ENCODE peak calls at places on chromosomes 7 and 10, in four cellular contexts. One of them, this sample, is unnamed.

GRCh38 chr10:909831-910230 is 21.7 kb downstream of the LARP4B start:
- DNase-seq in adrenal gland: peak; percentile 31
- DNase-seq in A549: no peak
- DNase-seq in CD8-positive, alpha-beta T cell: no peak
- DNase-seq in this sample: no peak

GRCh38 chr7:98294798-98295382 is 13.4 kb downstream of the BRI3 start:
- DNase-seq in A549: peak; percentile 75
- DNase-seq in CD8-positive, alpha-beta T cell: no peak
- DNase-seq in adrenal gland: peak; percentile 71
- DNase-seq in this sample: no peak

GRCh38 chr10:79324032-79324695 is 23.1 kb upstream of the PPIF start:
- DNase-seq in A549: no peak
- DNase-seq in CD8-positive, alpha-beta T cell: no peak
- DNase-seq in adrenal gland: no peak
- DNase-seq in this sample: no peak

GRCh38 chr10:62050941-62051433 is 149.5 kb downstream of the ARID5B start:
- DNase-seq in adrenal gland: peak; percentile 68
- DNase-seq in CD8-positive, alpha-beta T cell: peak; percentile 57
- DNase-seq in A549: peak; percentile 81
- DNase-seq in this sample: peak; percentile 91

GRCh38 chr10:23439452-23439919 is 611 bp downstream of the OTUD1 start:
- DNase-seq in adrenal gland: no peak
- DNase-seq in CD8-positive, alpha-beta T cell: no peak
- DNase-seq in A549: no peak
- DNase-seq in this sample: no peak

GRCh38 chr10:42242135-42242805 is 396.1 kb downstream of the ZNF33B start:
- DNase-seq in CD8-positive, alpha-beta T cell: no peak
- DNase-seq in adrenal gland: no peak
- DNase-seq in A549: peak; percentile 6
- DNase-seq in this sample: no peak

GRCh38 chr10:66804911-66805310 is 120.9 kb upstream of the LRRTM3 start:
- DNase-seq in adrenal gland: no peak
- DNase-seq in CD8-positive, alpha-beta T cell: no peak
- DNase-seq in A549: no peak
- DNase-seq in this sample: peak; percentile 19

GRCh38 chr7:32670105-32670504 is 174.8 kb downstream of the AVL9 start:
- DNase-seq in adrenal gland: no peak
- DNase-seq in A549: peak; percentile 94
- DNase-seq in CD8-positive, alpha-beta T cell: no peak
- DNase-seq in this sample: no peak

GRCh38 chr10:58436071-58436470 is 50.9 kb downstream of the TFAM start:
- DNase-seq in A549: peak; percentile 27
- DNase-seq in adrenal gland: no peak
- DNase-seq in CD8-positive, alpha-beta T cell: no peak
- DNase-seq in this sample: peak; percentile 88

GRCh38 chr7:6375346-6376101 is 72.2 kb downstream of the DAGLB start:
- DNase-seq in CD8-positive, alpha-beta T cell: no peak
- DNase-seq in A549: no peak
- DNase-seq in adrenal gland: no peak
- DNase-seq in this sample: peak; percentile 33

GRCh38 chr7:41096921-41097320 is 606.0 kb downstream of the INHBA start:
- DNase-seq in A549: no peak
- DNase-seq in CD8-positive, alpha-beta T cell: no peak
- DNase-seq in adrenal gland: no peak
- DNase-seq in this sample: no peak

GRCh38 chr10:75978213-75978612 is 546.8 kb downstream of the LRMDA start:
- DNase-seq in A549: peak; percentile 10
- DNase-seq in adrenal gland: no peak
- DNase-seq in CD8-positive, alpha-beta T cell: no peak
- DNase-seq in this sample: peak; percentile 22

GRCh38 chr10:114024876-114025609 is 18.6 kb upstream of the ADRB1 start:
- DNase-seq in adrenal gland: no peak
- DNase-seq in A549: peak; percentile 25
- DNase-seq in CD8-positive, alpha-beta T cell: no peak
- DNase-seq in this sample: no peak

GRCh38 chr7:46029111-46029704 is 108.1 kb upstream of the IGFBP3 start:
- DNase-seq in adrenal gland: no peak
- DNase-seq in A549: no peak
- DNase-seq in CD8-positive, alpha-beta T cell: no peak
- DNase-seq in this sample: no peak

GRCh38 chr7:14394786-14395185 is 405.3 kb upstream of the ETV1 start:
- DNase-seq in A549: no peak
- DNase-seq in adrenal gland: no peak
- DNase-seq in CD8-positive, alpha-beta T cell: no peak
- DNase-seq in this sample: no peak

GRCh38 chr7:156074982-156075615 is 262.8 kb upstream of the SHH start:
- DNase-seq in CD8-positive, alpha-beta T cell: no peak
- DNase-seq in adrenal gland: no peak
- DNase-seq in A549: no peak
- DNase-seq in this sample: no peak

GRCh38 chr10:101774589-101775272 is 1.2 kb downstream of the FGF8 start:
- DNase-seq in adrenal gland: no peak
- DNase-seq in A549: no peak
- DNase-seq in CD8-positive, alpha-beta T cell: no peak
- DNase-seq in this sample: no peak

GRCh38 chr7:11298220-11298619 is 324.5 kb downstream of the PHF14 start:
- DNase-seq in CD8-positive, alpha-beta T cell: no peak
- DNase-seq in adrenal gland: no peak
- DNase-seq in A549: no peak
- DNase-seq in this sample: no peak

GRCh38 chr10:85642082-85642420 is 724.5 kb downstream of the GRID1 start:
- DNase-seq in adrenal gland: no peak
- DNase-seq in CD8-positive, alpha-beta T cell: no peak
- DNase-seq in A549: no peak
- DNase-seq in this sample: no peak

GRCh38 chr10:103695584-103696005 is 159.8 kb downstream of the SH3PXD2A start:
- DNase-seq in CD8-positive, alpha-beta T cell: no peak
- DNase-seq in adrenal gland: no peak
- DNase-seq in A549: no peak
- DNase-seq in this sample: no peak

GRCh38 chr7:84801396-84801795 is 385.5 kb downstream of the SEMA3D start:
- DNase-seq in adrenal gland: no peak
- DNase-seq in A549: no peak
- DNase-seq in CD8-positive, alpha-beta T cell: no peak
- DNase-seq in this sample: no peak

GRCh38 chr10:80946957-80947722 is 409.4 kb downstream of the SH2D4B start:
- DNase-seq in CD8-positive, alpha-beta T cell: no peak
- DNase-seq in A549: no peak
- DNase-seq in adrenal gland: peak; percentile 11
- DNase-seq in this sample: no peak

GRCh38 chr7:37495574-37496184 is 47.0 kb upstream of the ELMO1 start:
- DNase-seq in adrenal gland: no peak
- DNase-seq in A549: peak; percentile 33
- DNase-seq in CD8-positive, alpha-beta T cell: no peak
- DNase-seq in this sample: peak; percentile 9

GRCh38 chr7:38932509-38933168 is 23.6 kb upstream of the VPS41 start:
- DNase-seq in adrenal gland: peak; percentile 71
- DNase-seq in A549: peak; percentile 65
- DNase-seq in CD8-positive, alpha-beta T cell: peak; percentile 16
- DNase-seq in this sample: no peak

GRCh38 chr10:130045091-130045652 is 65.5 kb downstream of the C10orf143 start:
- DNase-seq in adrenal gland: no peak
- DNase-seq in CD8-positive, alpha-beta T cell: no peak
- DNase-seq in A549: peak; percentile 44
- DNase-seq in this sample: no peak

GRCh38 chr10:79490400-79491081 is 21.8 kb upstream of the EIF5AL1 start:
- DNase-seq in CD8-positive, alpha-beta T cell: no peak
- DNase-seq in A549: no peak
- DNase-seq in adrenal gland: no peak
- DNase-seq in this sample: no peak

GRCh38 chr7:37320840-37321468 is 127.7 kb downstream of the ELMO1 start:
- DNase-seq in CD8-positive, alpha-beta T cell: no peak
- DNase-seq in A549: peak; percentile 25
- DNase-seq in adrenal gland: no peak
- DNase-seq in this sample: no peak

GRCh38 chr7:33152087-33152486 is 22.7 kb downstream of the BBS9 start:
- DNase-seq in adrenal gland: no peak
- DNase-seq in A549: no peak
- DNase-seq in CD8-positive, alpha-beta T cell: no peak
- DNase-seq in this sample: no peak

GRCh38 chr7:40805361-40805760 is 670.6 kb downstream of the SUGCT start:
- DNase-seq in adrenal gland: no peak
- DNase-seq in CD8-positive, alpha-beta T cell: no peak
- DNase-seq in A549: no peak
- DNase-seq in this sample: no peak

GRCh38 chr7:89002942-89003618 is 207.5 kb upstream of the TEX47 start:
- DNase-seq in CD8-positive, alpha-beta T cell: no peak
- DNase-seq in adrenal gland: no peak
- DNase-seq in A549: no peak
- DNase-seq in this sample: no peak

GRCh38 chr7:106354822-106355221 is 70.0 kb upstream of the NAMPT start:
- DNase-seq in A549: no peak
- DNase-seq in adrenal gland: no peak
- DNase-seq in CD8-positive, alpha-beta T cell: no peak
- DNase-seq in this sample: no peak

GRCh38 chr7:153941061-153941460 is 111.1 kb upstream of the DPP6 start:
- DNase-seq in CD8-positive, alpha-beta T cell: no peak
- DNase-seq in adrenal gland: no peak
- DNase-seq in A549: no peak
- DNase-seq in this sample: no peak

DNA sequence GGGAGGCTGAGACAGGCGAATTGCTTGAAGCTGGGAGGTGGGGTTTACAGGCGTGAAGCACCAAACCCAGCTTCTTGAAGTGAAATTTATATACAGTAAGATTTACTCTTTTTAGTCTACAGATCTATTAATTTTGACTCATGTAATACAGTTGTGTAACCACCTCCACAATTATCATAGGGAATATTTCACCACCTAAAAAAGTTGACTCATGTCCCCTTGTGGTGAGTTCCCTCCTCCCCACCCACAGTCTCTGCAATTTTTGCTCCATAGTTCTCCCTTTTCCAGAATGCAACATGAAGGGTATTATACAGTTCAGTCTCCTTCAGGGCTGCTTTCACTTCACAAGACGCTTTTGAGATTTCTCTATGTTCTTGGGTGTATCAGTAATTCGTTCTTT is 156.8 kb downstream of the FAM107B start:
- DNase-seq in A549: no peak
- DNase-seq in adrenal gland: no peak
- DNase-seq in CD8-positive, alpha-beta T cell: no peak
- DNase-seq in this sample: peak; percentile 55
- TF ChIP-seq CTCF in A549: no peak
- TF ChIP-seq CTCF in adrenal gland: peak; percentile 36
- TF ChIP-seq CTCF in CD8-positive, alpha-beta T cell: no peak
- TF ChIP-seq CTCF in this sample: peak; percentile 52

GRCh38 chr7:140704205-140704604 is 7.7 kb downstream of the NDUFB2 start:
- DNase-seq in CD8-positive, alpha-beta T cell: no peak
- DNase-seq in A549: no peak
- DNase-seq in adrenal gland: no peak
- DNase-seq in this sample: no peak

GRCh38 chr7:140702774-140703173 is 6.3 kb downstream of the NDUFB2 start:
- DNase-seq in A549: no peak
- DNase-seq in CD8-positive, alpha-beta T cell: no peak
- DNase-seq in adrenal gland: no peak
- DNase-seq in this sample: no peak

DNA sequence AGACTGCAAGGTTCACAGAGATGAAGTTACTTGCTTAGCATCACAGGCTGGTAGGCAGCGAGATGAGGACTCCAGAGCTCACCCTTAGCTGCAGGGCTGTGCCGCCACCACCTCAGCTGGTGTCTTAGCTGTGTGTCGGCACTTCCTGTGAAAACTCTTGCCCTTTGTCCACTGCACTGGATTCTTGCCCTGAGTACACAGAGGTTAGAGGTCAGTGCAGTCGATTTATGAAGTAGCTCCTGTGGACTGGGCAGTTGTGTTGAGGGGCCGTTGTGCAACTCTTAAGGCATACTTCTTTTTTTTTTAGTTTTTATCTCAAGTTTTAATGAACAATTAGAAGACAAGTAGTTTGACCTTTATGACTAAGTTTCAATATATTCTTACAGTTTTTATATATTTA is 10.6 kb downstream of the NDUFB2 start:
- DNase-seq in A549: no peak
- DNase-seq in CD8-positive, alpha-beta T cell: no peak
- DNase-seq in adrenal gland: no peak
- DNase-seq in this sample: no peak
- H3K27ac ChIP-seq in A549: no peak overlapping the region
- H3K27ac ChIP-seq in CD8-positive, alpha-beta T cell: no peak overlapping the region
- H3K27ac ChIP-seq in adrenal gland: no peak overlapping the region
- H3K27ac ChIP-seq in this sample: no peak overlapping the region

GRCh38 chr10:6270951-6271350 is 68.2 kb downstream of the PFKFB3 start:
- DNase-seq in A549: no peak
- DNase-seq in adrenal gland: no peak
- DNase-seq in CD8-positive, alpha-beta T cell: no peak
- DNase-seq in this sample: no peak

GRCh38 chr10:6271663-6272062 is 68.9 kb downstream of the PFKFB3 start:
- DNase-seq in adrenal gland: no peak
- DNase-seq in CD8-positive, alpha-beta T cell: no peak
- DNase-seq in A549: no peak
- DNase-seq in this sample: no peak

GRCh38 chr10:6273351-6273750 is 70.6 kb downstream of the PFKFB3 start:
- DNase-seq in A549: no peak
- DNase-seq in CD8-positive, alpha-beta T cell: no peak
- DNase-seq in adrenal gland: no peak
- DNase-seq in this sample: no peak

GRCh38 chr10:6274040-6274439 is 71.3 kb downstream of the PFKFB3 start:
- DNase-seq in A549: no peak
- DNase-seq in adrenal gland: no peak
- DNase-seq in CD8-positive, alpha-beta T cell: no peak
- DNase-seq in this sample: no peak

DNA sequence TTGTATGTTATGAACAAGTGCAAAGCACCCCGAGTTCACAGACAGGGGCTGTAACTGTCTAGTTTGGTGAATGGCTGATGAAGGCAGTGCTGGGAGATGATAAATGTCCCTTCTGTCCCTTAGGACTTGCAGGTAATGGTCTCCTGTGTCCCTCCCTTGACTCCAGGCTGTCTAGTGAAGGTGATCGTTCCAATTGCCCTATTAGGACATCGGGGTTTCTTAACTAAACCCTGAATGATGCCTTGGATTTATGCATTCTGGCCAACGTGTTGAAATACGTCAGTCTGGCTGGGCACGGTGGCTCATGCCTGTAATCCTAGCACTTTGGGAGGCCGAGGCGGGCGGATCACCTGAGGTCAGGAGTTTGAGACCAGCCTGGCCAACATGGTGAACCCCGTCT is 69.4 kb downstream of the PFKFB3 start:
- DNase-seq in adrenal gland: no peak
- DNase-seq in CD8-positive, alpha-beta T cell: no peak
- DNase-seq in A549: no peak
- DNase-seq in this sample: no peak
- H3K4me1 ChIP-seq in adrenal gland: peaks cover 8% of the 10 kb centered on the region
- H3K4me1 ChIP-seq in CD8-positive, alpha-beta T cell: peaks cover 43% of the 10 kb centered on the region
- H3K4me1 ChIP-seq in A549: peaks cover 46% of the 10 kb centered on the region
- H3K4me1 ChIP-seq in this sample: peaks cover 9% of the 10 kb centered on the region

GRCh38 chr10:128074589-128074988 is 51.6 kb downstream of the MKI67 start:
- DNase-seq in adrenal gland: no peak
- DNase-seq in A549: no peak
- DNase-seq in CD8-positive, alpha-beta T cell: no peak
- DNase-seq in this sample: no peak

GRCh38 chr10:128080231-128080630 is 46.0 kb downstream of the MKI67 start:
- DNase-seq in CD8-positive, alpha-beta T cell: no peak
- DNase-seq in A549: no peak
- DNase-seq in adrenal gland: no peak
- DNase-seq in this sample: no peak

GRCh38 chr10:128080641-128081040 is 45.6 kb downstream of the MKI67 start:
- DNase-seq in A549: no peak
- DNase-seq in adrenal gland: no peak
- DNase-seq in CD8-positive, alpha-beta T cell: no peak
- DNase-seq in this sample: no peak

GRCh38 chr10:128077155-128077875 is 48.9 kb downstream of the MKI67 start:
- DNase-seq in adrenal gland: no peak
- DNase-seq in A549: no peak
- DNase-seq in CD8-positive, alpha-beta T cell: no peak
- DNase-seq in this sample: no peak

GRCh38 chr10:128078136-128078969 is 47.9 kb downstream of the MKI67 start:
- DNase-seq in CD8-positive, alpha-beta T cell: peak; percentile 29
- DNase-seq in A549: peak; percentile 46
- DNase-seq in adrenal gland: no peak
- DNase-seq in this sample: no peak
- TF ChIP-seq CTCF in CD8-positive, alpha-beta T cell: peak; percentile 44
- TF ChIP-seq CTCF in A549: peak; percentile 71
- TF ChIP-seq CTCF in adrenal gland: peak; percentile 46
- TF ChIP-seq CTCF in this sample: peak; percentile 71

This sample was measured in foreskin keratinocyte.